ENCODE peak calls at places on chromosomes 1 and 21, in six cellular contexts. Y, R, H, I, E and K are unnamed samples.

GRCh38 chr1:22100168-22100567 is 42.7 kb downstream of the WNT4 start:
- DNase-seq in R (no peak), I (no peak), E (no peak), Y (no peak), H (no peak), K (no peak)

GRCh38 chr1:89557954-89558353 is 33.3 kb downstream of the LRRC8B start:
- DNase-seq in Y (no peak), I (no peak), H (no peak), E (no peak), R (no peak), K (no peak)

GRCh38 chr1:160284220-160284781 is 632 bp downstream of the PEX19 start:
- DNase-seq in Y (no peak), E (no peak), I (peak; percentile 81), H (peak; percentile 79), R (no peak), K (peak; percentile 85)

GRCh38 chr1:53061859-53062714 is at the start of gene PODN:
- DNase-seq in H (no peak), Y (no peak), E (peak; percentile 77), I (peak; percentile 48), R (no peak), K (peak; percentile 50)

GRCh38 chr1:114032271-114033218 is 53.3 kb downstream of the OLFML3 start:
- DNase-seq in R (peak; percentile 28), Y (no peak), E (no peak), I (peak; percentile 72), H (no peak), K (peak; percentile 37)

GRCh38 chr1:113255038-113255727 is 135.1 kb upstream of the MAGI3 start:
- DNase-seq in E (no peak), R (no peak), Y (no peak), I (no peak), H (no peak), K (no peak)

GRCh38 chr1:29235955-29236742 is at the start of gene PTPRU:
- DNase-seq in E (peak; percentile 83), H (peak; percentile 87), R (no peak), I (peak; percentile 58), Y (peak; percentile 80), K (peak; percentile 66)

GRCh38 chr21:46060596-46061061 is 37.3 kb upstream of the COL6A2 start:
- DNase-seq in H (peak; percentile 44), I (peak; percentile 100), E (peak; percentile 97), R (peak; percentile 99), Y (no peak), K (peak; percentile 99)

GRCh38 chr1:40270152-40270834 is 12.3 kb downstream of the ZMPSTE24 start:
- DNase-seq in E (no peak), R (no peak), Y (no peak), H (no peak), I (peak; percentile 33), K (peak; percentile 54)

DNA sequence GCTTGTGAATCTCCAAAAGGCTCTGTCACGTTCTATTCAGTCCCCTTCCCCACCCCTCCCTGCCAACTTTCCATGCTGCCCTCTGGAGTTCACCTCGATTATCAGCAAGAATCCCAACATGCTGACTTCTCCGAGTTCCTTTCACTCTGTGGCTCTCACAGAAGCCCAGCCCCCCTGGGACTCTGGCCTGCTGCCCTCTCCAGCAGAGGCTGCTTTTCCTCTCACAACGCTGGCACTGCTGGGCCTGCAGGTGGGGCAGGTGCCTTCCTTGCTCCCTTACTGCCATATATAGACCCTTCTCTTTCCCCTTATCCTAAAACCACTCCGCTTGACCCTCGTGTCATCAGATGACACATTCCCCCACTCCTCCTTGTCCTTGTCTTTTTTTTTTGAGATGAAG is 10.2 kb upstream of the RNF186 start:
- DNase-seq in Y (no peak), E (no peak), I (no peak), R (no peak), H (peak; percentile 71), K (no peak)
- TF ChIP-seq CTCF in Y (no peak), E (no peak), I (no peak), R (no peak), H (peak; percentile 8), K (no peak)

GRCh38 chr21:43360441-43361126 is 66.3 kb downstream of the SIK1 start:
- DNase-seq in I (no peak), H (no peak), R (no peak), Y (no peak), E (no peak), K (no peak)
- H3K4me3 ChIP-seq in I (no peak overlapping the region), H (no peak overlapping the region), R (no peak overlapping the region), Y (no peak overlapping the region), E (no peak overlapping the region), K (no peak overlapping the region)

GRCh38 chr1:180501865-180502360 is 464 bp downstream of the ACBD6 start:
- DNase-seq in R (no peak), I (no peak), H (no peak), Y (no peak), E (no peak), K (no peak)
- TF ChIP-seq CTCF in R (no peak), I (no peak), H (no peak), Y (no peak), E (no peak), K (no peak)

GRCh38 chr1:9653195-9653782 is 1.8 kb downstream of the PIK3CD start:
- DNase-seq in E (no peak), H (no peak), I (no peak), R (no peak), Y (no peak), K (no peak)
- H3K4me3 ChIP-seq in E (peak overlapping the region; percentile 44), H (peak overlapping the region; percentile 14), I (no peak overlapping the region), R (no peak overlapping the region), Y (no peak overlapping the region), K (no peak overlapping the region)

GRCh38 chr1:94741956-94742355 is 78.2 kb upstream of the SLC44A3 start:
- DNase-seq in E (no peak), I (no peak), Y (no peak), H (no peak), R (no peak), K (no peak)
- TF ChIP-seq CTCF in E (no peak), I (no peak), Y (no peak), H (no peak), R (no peak), K (no peak)

DNA sequence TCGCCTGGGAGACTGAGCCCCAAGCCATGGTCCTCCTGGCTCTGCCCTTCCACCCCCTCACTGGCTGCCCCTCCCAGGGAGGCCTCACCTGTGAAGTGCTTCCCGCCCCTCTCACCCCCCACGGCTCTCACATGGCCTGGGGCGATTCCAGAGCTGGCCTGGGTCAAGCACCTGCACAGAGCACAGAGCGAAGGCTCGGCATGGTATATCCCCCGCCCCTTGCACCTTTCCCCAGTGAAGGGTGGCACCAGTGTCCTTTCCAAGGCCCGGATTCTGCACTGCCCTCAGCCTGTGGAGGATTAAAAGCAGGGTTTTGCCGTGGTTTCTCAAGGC is 1.1 kb upstream of the AJAP1 start:
- DNase-seq in H (no peak), R (no peak), E (no peak), I (no peak), Y (no peak), K (no peak)
- H3K4me3 ChIP-seq in H (no peak overlapping the region), R (no peak overlapping the region), E (no peak overlapping the region), I (no peak overlapping the region), Y (no peak overlapping the region), K (no peak overlapping the region)

DNA sequence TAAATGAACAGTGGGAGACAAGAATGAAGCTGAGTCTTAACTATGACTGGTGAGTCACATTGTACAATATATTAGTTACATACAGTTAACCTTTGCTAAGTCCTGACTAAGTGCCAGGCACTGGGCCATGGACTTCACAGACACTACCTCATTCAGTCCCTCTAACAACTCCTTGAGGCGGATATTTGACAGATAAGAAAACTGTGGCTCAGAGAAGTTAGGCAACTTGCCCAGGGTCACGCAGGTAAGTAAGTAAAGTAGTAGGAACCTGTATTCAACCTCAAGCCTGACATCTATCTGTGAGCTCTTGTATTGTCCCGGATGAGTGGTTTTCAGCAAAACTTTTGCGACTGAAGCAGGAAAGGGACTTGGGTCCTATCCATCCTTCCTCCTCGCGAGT is 62.1 kb downstream of the GNG12 start:
- DNase-seq in H (no peak), R (peak; percentile 41), I (peak; percentile 45), Y (no peak), E (no peak), K (no peak)
- TF ChIP-seq CTCF in H (no peak), R (no peak), I (peak; percentile 12), Y (no peak), E (no peak), K (no peak)

GRCh38 chr1:27616441-27616840 is 12.5 kb upstream of the AHDC1 start:
- DNase-seq in I (no peak), Y (no peak), E (no peak), H (no peak), R (no peak), K (no peak)

GRCh38 chr1:27615346-27616004 is 11.5 kb upstream of the AHDC1 start:
- DNase-seq in E (no peak), I (no peak), H (no peak), Y (no peak), R (no peak), K (no peak)

GRCh38 chr1:27612718-27613117 is 8.8 kb upstream of the AHDC1 start:
- DNase-seq in I (no peak), E (no peak), R (no peak), Y (no peak), H (no peak), K (no peak)

GRCh38 chr1:27614048-27614624 is 10.2 kb upstream of the AHDC1 start:
- DNase-seq in I (no peak), Y (no peak), R (no peak), H (no peak), E (no peak), K (no peak)

GRCh38 chr1:27614625-27615344 is 10.8 kb upstream of the AHDC1 start:
- DNase-seq in Y (no peak), H (no peak), E (no peak), I (no peak), R (no peak), K (no peak)
- H3K4me3 ChIP-seq in Y (no peak overlapping the region), H (no peak overlapping the region), E (no peak overlapping the region), I (no peak overlapping the region), R (no peak overlapping the region), K (no peak overlapping the region)

GRCh38 chr1:63559357-63559756 is 33.9 kb upstream of the PGM1 start:
- DNase-seq in R (no peak), H (no peak), Y (no peak), E (no peak), I (no peak), K (no peak)

GRCh38 chr1:63555480-63555879 is 32.2 kb downstream of the EFCAB7 start:
- DNase-seq in Y (no peak), R (no peak), E (no peak), I (no peak), H (no peak), K (no peak)

GRCh38 chr1:63557365-63557987 is 34.2 kb downstream of the EFCAB7 start:
- DNase-seq in E (no peak), R (no peak), I (peak; percentile 37), Y (no peak), H (no peak), K (peak; percentile 51)
- TF ChIP-seq CTCF in E (peak; percentile 24), R (peak; percentile 50), I (peak; percentile 74), Y (peak; percentile 42), H (peak; percentile 65), K (peak; percentile 70)